ENCODE peak calls at places on chromosomes 1 and 21, in six cellular contexts. One of them, this sample, is unnamed.

GRCh38 chr21:38789275-38789674 is 16.5 kb upstream of the ETS2 start:
- DNase-seq in fibroblast of lung: no peak
- DNase-seq in AG10803: no peak
- DNase-seq in GM23338: no peak
- DNase-seq in neural crest cell: no peak
- DNase-seq in fibroblast of mammary gland: no peak
- DNase-seq in this sample: no peak

GRCh38 chr1:17199267-17200044 is 5.5 kb upstream of the PADI1 start:
- DNase-seq in fibroblast of lung: peak; percentile 51
- DNase-seq in AG10803: no peak
- DNase-seq in GM23338: no peak
- DNase-seq in neural crest cell: no peak
- DNase-seq in fibroblast of mammary gland: no peak
- DNase-seq in this sample: no peak

GRCh38 chr1:9840176-9840575 is 16.4 kb upstream of the CLSTN1 start:
- DNase-seq in fibroblast of lung: no peak
- DNase-seq in AG10803: no peak
- DNase-seq in GM23338: no peak
- DNase-seq in neural crest cell: no peak
- DNase-seq in fibroblast of mammary gland: no peak
- DNase-seq in this sample: no peak

GRCh38 chr1:56808385-56808784 is 10.8 kb downstream of the FYB2 start:
- DNase-seq in fibroblast of lung: no peak
- DNase-seq in AG10803: no peak
- DNase-seq in GM23338: no peak
- DNase-seq in neural crest cell: no peak
- DNase-seq in fibroblast of mammary gland: no peak
- DNase-seq in this sample: no peak

GRCh38 chr1:156508205-156508954 is 7.8 kb upstream of the MEF2D start:
- DNase-seq in fibroblast of lung: peak; percentile 76
- DNase-seq in AG10803: peak; percentile 87
- DNase-seq in GM23338: no peak
- DNase-seq in neural crest cell: no peak
- DNase-seq in fibroblast of mammary gland: peak; percentile 71
- DNase-seq in this sample: no peak

GRCh38 chr1:93980320-93980744 is 71.1 kb upstream of the GCLM start:
- DNase-seq in fibroblast of lung: peak; percentile 40
- DNase-seq in AG10803: peak; percentile 22
- DNase-seq in GM23338: peak; percentile 82
- DNase-seq in neural crest cell: no peak
- DNase-seq in fibroblast of mammary gland: no peak
- DNase-seq in this sample: no peak

GRCh38 chr1:7042322-7043231 is 257.3 kb downstream of the CAMTA1 start:
- DNase-seq in fibroblast of lung: peak; percentile 21
- DNase-seq in AG10803: peak; percentile 36
- DNase-seq in GM23338: peak; percentile 80
- DNase-seq in neural crest cell: no peak
- DNase-seq in fibroblast of mammary gland: peak; percentile 48
- DNase-seq in this sample: no peak

GRCh38 chr1:196651637-196652215 is at the start of gene CFH:
- DNase-seq in fibroblast of lung: peak; percentile 95
- DNase-seq in AG10803: peak; percentile 82
- DNase-seq in GM23338: no peak
- DNase-seq in neural crest cell: no peak
- DNase-seq in fibroblast of mammary gland: peak; percentile 81
- DNase-seq in this sample: no peak

GRCh38 chr1:100361249-100362089 is 9.2 kb downstream of the CDC14A start:
- DNase-seq in fibroblast of lung: no peak
- DNase-seq in AG10803: no peak
- DNase-seq in GM23338: no peak
- DNase-seq in neural crest cell: no peak
- DNase-seq in fibroblast of mammary gland: no peak
- DNase-seq in this sample: no peak

GRCh38 chr1:18124977-18125376 is 17.4 kb downstream of the IGSF21 start:
- DNase-seq in fibroblast of lung: no peak
- DNase-seq in AG10803: no peak
- DNase-seq in GM23338: no peak
- DNase-seq in neural crest cell: no peak
- DNase-seq in fibroblast of mammary gland: no peak
- DNase-seq in this sample: no peak

GRCh38 chr1:30875197-30875596 is 33.4 kb downstream of the SDC3 start:
- DNase-seq in fibroblast of lung: no peak
- DNase-seq in AG10803: no peak
- DNase-seq in GM23338: no peak
- DNase-seq in neural crest cell: no peak
- DNase-seq in fibroblast of mammary gland: no peak
- DNase-seq in this sample: no peak

GRCh38 chr1:15158506-15159165 is 5.1 kb downstream of the TMEM51 start:
- DNase-seq in fibroblast of lung: peak; percentile 87
- DNase-seq in AG10803: peak; percentile 69
- DNase-seq in GM23338: no peak
- DNase-seq in neural crest cell: no peak
- DNase-seq in fibroblast of mammary gland: peak; percentile 86
- DNase-seq in this sample: no peak

GRCh38 chr1:226798427-226799411 is 59.6 kb upstream of the ITPKB start:
- DNase-seq in fibroblast of lung: no peak
- DNase-seq in AG10803: no peak
- DNase-seq in GM23338: no peak
- DNase-seq in neural crest cell: no peak
- DNase-seq in fibroblast of mammary gland: no peak
- DNase-seq in this sample: no peak

GRCh38 chr1:172612478-172612877 is 46.4 kb upstream of the FASLG start:
- DNase-seq in fibroblast of lung: no peak
- DNase-seq in AG10803: no peak
- DNase-seq in GM23338: no peak
- DNase-seq in neural crest cell: no peak
- DNase-seq in fibroblast of mammary gland: no peak
- DNase-seq in this sample: no peak

GRCh38 chr1:92858564-92859399 is 26.9 kb downstream of the RPL5 start:
- DNase-seq in fibroblast of lung: peak; percentile 67
- DNase-seq in AG10803: peak; percentile 82
- DNase-seq in GM23338: peak; percentile 92
- DNase-seq in neural crest cell: peak; percentile 36
- DNase-seq in fibroblast of mammary gland: peak; percentile 86
- DNase-seq in this sample: peak; percentile 28

GRCh38 chr1:169102567-169102966 is 3.9 kb upstream of the ATP1B1 start:
- DNase-seq in fibroblast of lung: peak; percentile 90
- DNase-seq in AG10803: peak; percentile 73
- DNase-seq in GM23338: no peak
- DNase-seq in neural crest cell: no peak
- DNase-seq in fibroblast of mammary gland: peak; percentile 65
- DNase-seq in this sample: no peak

GRCh38 chr21:43281661-43282357 is 113.0 kb downstream of the CRYAA start:
- DNase-seq in fibroblast of lung: no peak
- DNase-seq in AG10803: no peak
- DNase-seq in GM23338: no peak
- DNase-seq in neural crest cell: no peak
- DNase-seq in fibroblast of mammary gland: no peak
- DNase-seq in this sample: no peak

GRCh38 chr1:248703674-248704073 is 1.1 kb upstream of the OR14I1 start:
- DNase-seq in fibroblast of lung: no peak
- DNase-seq in AG10803: no peak
- DNase-seq in GM23338: no peak
- DNase-seq in neural crest cell: no peak
- DNase-seq in fibroblast of mammary gland: no peak
- DNase-seq in this sample: no peak

GRCh38 chr1:221602866-221603265 is 139.0 kb downstream of the DUSP10 start:
- DNase-seq in fibroblast of lung: peak; percentile 6
- DNase-seq in AG10803: peak; percentile 53
- DNase-seq in GM23338: no peak
- DNase-seq in neural crest cell: no peak
- DNase-seq in fibroblast of mammary gland: peak; percentile 60
- DNase-seq in this sample: no peak

GRCh38 chr1:156164465-156164831 is 11.1 kb downstream of the SEMA4A start:
- DNase-seq in fibroblast of lung: no peak
- DNase-seq in AG10803: no peak
- DNase-seq in GM23338: no peak
- DNase-seq in neural crest cell: no peak
- DNase-seq in fibroblast of mammary gland: no peak
- DNase-seq in this sample: no peak

GRCh38 chr1:157004771-157005170 is 40.8 kb downstream of the ARHGEF11 start:
- DNase-seq in fibroblast of lung: no peak
- DNase-seq in AG10803: peak; percentile 45
- DNase-seq in GM23338: peak; percentile 24
- DNase-seq in neural crest cell: no peak
- DNase-seq in fibroblast of mammary gland: no peak
- DNase-seq in this sample: no peak

GRCh38 chr1:185585770-185586169 is 148.4 kb upstream of the HMCN1 start:
- DNase-seq in fibroblast of lung: no peak
- DNase-seq in AG10803: no peak
- DNase-seq in GM23338: no peak
- DNase-seq in neural crest cell: no peak
- DNase-seq in fibroblast of mammary gland: no peak
- DNase-seq in this sample: no peak

GRCh38 chr1:91803847-91804545 is 82.0 kb downstream of the TGFBR3 start:
- DNase-seq in fibroblast of lung: no peak
- DNase-seq in AG10803: no peak
- DNase-seq in GM23338: no peak
- DNase-seq in neural crest cell: no peak
- DNase-seq in fibroblast of mammary gland: peak; percentile 58
- DNase-seq in this sample: no peak

GRCh38 chr1:10737268-10737624 is 59.2 kb downstream of the CASZ1 start:
- DNase-seq in fibroblast of lung: no peak
- DNase-seq in AG10803: no peak
- DNase-seq in GM23338: no peak
- DNase-seq in neural crest cell: no peak
- DNase-seq in fibroblast of mammary gland: no peak
- DNase-seq in this sample: no peak

GRCh38 chr1:165073402-165074007 is 283.0 kb downstream of the LMX1A start:
- DNase-seq in fibroblast of lung: peak; percentile 41
- DNase-seq in AG10803: peak; percentile 58
- DNase-seq in GM23338: peak; percentile 86
- DNase-seq in neural crest cell: peak; percentile 20
- DNase-seq in fibroblast of mammary gland: peak; percentile 67
- DNase-seq in this sample: no peak

GRCh38 chr1:172105230-172105629 is 263.9 kb downstream of the DNM3 start:
- DNase-seq in fibroblast of lung: no peak
- DNase-seq in AG10803: no peak
- DNase-seq in GM23338: no peak
- DNase-seq in neural crest cell: no peak
- DNase-seq in fibroblast of mammary gland: no peak
- DNase-seq in this sample: no peak

GRCh38 chr1:74857676-74858075 is 124.7 kb downstream of the TYW3 start:
- DNase-seq in fibroblast of lung: no peak
- DNase-seq in AG10803: no peak
- DNase-seq in GM23338: no peak
- DNase-seq in neural crest cell: no peak
- DNase-seq in fibroblast of mammary gland: no peak
- DNase-seq in this sample: no peak

GRCh38 chr1:98870959-98871903 is 133.4 kb downstream of the PLPPR5 start:
- DNase-seq in fibroblast of lung: peak; percentile 5
- DNase-seq in AG10803: no peak
- DNase-seq in GM23338: peak; percentile 41
- DNase-seq in neural crest cell: no peak
- DNase-seq in fibroblast of mammary gland: peak; percentile 3
- DNase-seq in this sample: no peak
- TF ChIP-seq CTCF in fibroblast of lung: no peak
- TF ChIP-seq CTCF in AG10803: no peak
- TF ChIP-seq CTCF in GM23338: no peak
- TF ChIP-seq CTCF in neural crest cell: no peak
- TF ChIP-seq CTCF in fibroblast of mammary gland: no peak
- TF ChIP-seq CTCF in this sample: no peak

DNA sequence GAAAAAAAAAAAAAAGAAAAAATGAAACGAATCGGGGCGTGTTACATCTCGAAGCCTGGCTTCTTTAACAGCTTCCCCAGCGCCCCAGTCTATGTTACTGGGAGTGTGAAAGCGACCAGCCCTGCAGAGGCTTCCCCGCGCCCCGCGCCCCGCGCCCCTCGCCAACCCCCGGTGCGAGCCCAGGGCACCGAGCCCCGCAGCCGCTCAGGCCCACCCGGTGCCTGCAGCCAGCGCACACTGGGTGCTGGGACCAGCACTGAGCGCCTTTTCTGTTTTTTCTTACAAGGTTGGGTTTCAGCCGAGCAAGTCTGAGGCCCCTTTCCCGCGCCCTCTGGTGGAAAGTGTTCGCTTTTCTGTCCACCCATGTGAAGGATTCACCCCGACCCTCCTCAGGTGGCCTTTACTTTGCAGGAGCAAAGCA is 42.1 kb upstream of the ZNF496 start:
- DNase-seq in fibroblast of lung: peak; percentile 14
- DNase-seq in AG10803: no peak
- DNase-seq in GM23338: peak; percentile 94
- DNase-seq in neural crest cell: peak; percentile 53
- DNase-seq in fibroblast of mammary gland: peak; percentile 50
- DNase-seq in this sample: peak; percentile 47
- TF ChIP-seq CTCF in fibroblast of lung: peak; percentile 54
- TF ChIP-seq CTCF in AG10803: peak; percentile 48
- TF ChIP-seq CTCF in GM23338: peak; percentile 69
- TF ChIP-seq CTCF in neural crest cell: peak; percentile 64
- TF ChIP-seq CTCF in fibroblast of mammary gland: peak; percentile 57
- TF ChIP-seq CTCF in this sample: peak; percentile 66

GRCh38 chr1:27341525-27342252 is at the start of gene SYTL1:
- DNase-seq in fibroblast of lung: peak; percentile 73
- DNase-seq in AG10803: peak; percentile 46
- DNase-seq in GM23338: peak; percentile 80
- DNase-seq in neural crest cell: no peak
- DNase-seq in fibroblast of mammary gland: peak; percentile 62
- DNase-seq in this sample: no peak

GRCh38 chr1:27343639-27344025 is 1.8 kb downstream of the SYTL1 start:
- DNase-seq in fibroblast of lung: no peak
- DNase-seq in AG10803: peak; percentile 20
- DNase-seq in GM23338: no peak
- DNase-seq in neural crest cell: no peak
- DNase-seq in fibroblast of mammary gland: no peak
- DNase-seq in this sample: no peak

GRCh38 chr1:27342778-27343638 is 1.2 kb downstream of the SYTL1 start:
- DNase-seq in fibroblast of lung: no peak
- DNase-seq in AG10803: no peak
- DNase-seq in GM23338: no peak
- DNase-seq in neural crest cell: no peak
- DNase-seq in fibroblast of mammary gland: no peak
- DNase-seq in this sample: no peak

GRCh38 chr1:27345272-27345671 is 3.5 kb downstream of the SYTL1 start:
- DNase-seq in fibroblast of lung: no peak
- DNase-seq in AG10803: no peak
- DNase-seq in GM23338: no peak
- DNase-seq in neural crest cell: no peak
- DNase-seq in fibroblast of mammary gland: no peak
- DNase-seq in this sample: no peak

GRCh38 chr1:27342391-27342777 is 562 bp downstream of the SYTL1 start:
- DNase-seq in fibroblast of lung: no peak
- DNase-seq in AG10803: no peak
- DNase-seq in GM23338: no peak
- DNase-seq in neural crest cell: no peak
- DNase-seq in fibroblast of mammary gland: no peak
- DNase-seq in this sample: no peak
- TF ChIP-seq CTCF in fibroblast of lung: no peak
- TF ChIP-seq CTCF in AG10803: no peak
- TF ChIP-seq CTCF in GM23338: no peak
- TF ChIP-seq CTCF in neural crest cell: no peak
- TF ChIP-seq CTCF in fibroblast of mammary gland: no peak
- TF ChIP-seq CTCF in this sample: no peak

DNA sequence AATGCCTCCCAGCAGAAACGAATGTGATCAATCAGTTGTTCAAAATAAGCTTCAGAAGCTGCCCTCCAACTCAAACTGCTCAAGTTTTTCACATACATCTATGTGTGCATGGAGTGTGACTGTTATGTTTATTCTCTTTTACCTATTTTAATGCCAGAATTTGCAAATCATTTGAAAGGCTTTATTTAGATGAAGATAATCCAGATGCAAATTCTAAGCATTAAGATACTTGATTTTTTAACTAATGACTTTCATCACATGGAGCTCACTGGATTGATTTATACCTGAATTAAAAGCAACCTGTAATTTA is 69.5 kb downstream of the PLD5 start:
- DNase-seq in fibroblast of lung: no peak
- DNase-seq in AG10803: no peak
- DNase-seq in GM23338: no peak
- DNase-seq in neural crest cell: no peak
- DNase-seq in fibroblast of mammary gland: no peak
- DNase-seq in this sample: no peak
- TF ChIP-seq CTCF in fibroblast of lung: no peak
- TF ChIP-seq CTCF in AG10803: no peak
- TF ChIP-seq CTCF in GM23338: no peak
- TF ChIP-seq CTCF in neural crest cell: peak; percentile 9
- TF ChIP-seq CTCF in fibroblast of mammary gland: no peak
- TF ChIP-seq CTCF in this sample: no peak

This sample was measured in progenitor cell of endocrine pancreas.